ENCODE peak calls at places on chromosome 12, in six cellular contexts. Q, K, W, X, U and P are unnamed samples.

GRCh38 chr12:113875681-113876080 is 90.4 kb downstream of the RBM19 start:
- DNase-seq in K (no peak), U (no peak), Q (no peak), X (no peak), W (peak; percentile 35), P (no peak)

GRCh38 chr12:124737040-124737419 is 126.6 kb downstream of the SCARB1 start:
- DNase-seq in U (no peak), Q (no peak), K (no peak), X (no peak), W (no peak), P (no peak)

GRCh38 chr12:62631531-62632520 is 165.2 kb downstream of the MON2 start:
- DNase-seq in W (peak; percentile 80), K (peak; percentile 69), U (peak; percentile 77), X (peak; percentile 20), Q (peak; percentile 94), P (no peak)

GRCh38 chr12:118685983-118686607 is 295.2 kb upstream of the SRRM4 start:
- DNase-seq in X (no peak), K (no peak), W (no peak), U (no peak), Q (no peak), P (no peak)

GRCh38 chr12:1205512-1206060 is 214.6 kb downstream of the ERC1 start:
- DNase-seq in X (no peak), K (no peak), U (peak; percentile 44), Q (no peak), W (peak; percentile 42), P (no peak)

GRCh38 chr12:92574911-92575570 is 127.7 kb upstream of the PLEKHG7 start:
- DNase-seq in Q (no peak), W (no peak), X (no peak), K (no peak), U (no peak), P (no peak)

GRCh38 chr12:100141998-100142850 is 450 bp downstream of the BLTP3B start:
- DNase-seq in U (no peak), X (no peak), K (no peak), W (no peak), Q (peak; percentile 89), P (peak; percentile 24)

GRCh38 chr12:16037533-16037932 is 126.4 kb downstream of the DERA start:
- DNase-seq in X (no peak), K (no peak), W (no peak), U (no peak), Q (no peak), P (no peak)

GRCh38 chr12:16225692-16226091 is 51.8 kb downstream of the SLC15A5 start:
- DNase-seq in Q (no peak), X (no peak), U (no peak), W (no peak), K (no peak), P (no peak)

GRCh38 chr12:51891843-51892242 is 3.9 kb downstream of the ANKRD33 start:
- DNase-seq in X (no peak), W (no peak), Q (no peak), K (no peak), U (peak; percentile 50), P (no peak)